ENCODE peak calls at places on chromosomes 4 and X, in eight cellular contexts. M, Q, T, V, H, W, E and F are unnamed samples.

GRCh38 chr4:182645511-182645910 is 271.7 kb downstream of the DCTD start:
- DNase-seq in V (no peak), W (no peak), M (no peak), E (no peak), H (no peak), T (no peak), Q (no peak), F (no peak)

GRCh38 chr4:81802308-81802846 is 330.7 kb upstream of the RASGEF1B start:
- DNase-seq in V (no peak), W (no peak), E (no peak), Q (no peak), M (no peak), T (no peak), H (no peak), F (no peak)

GRCh38 chr4:82017680-82018079 is 356.1 kb downstream of the HNRNPD start:
- DNase-seq in E (no peak), H (peak), M (no peak), Q (no peak), W (no peak), V (no peak), T (no peak), F (no peak)

GRCh38 chrX:130990723-130991122 is 67.4 kb upstream of the ARHGAP36 start:
- DNase-seq in V (no peak), W (no peak), Q (no peak), E (no peak), H (no peak), T (no peak), M (no peak), F (no peak)

GRCh38 chrX:114766541-114766940 is 182.7 kb downstream of the HTR2C start:
- DNase-seq in W (no peak), T (no peak), M (no peak), H (no peak), E (no peak), V (no peak), Q (no peak), F (no peak)

GRCh38 chr4:120156115-120156718 is 89.6 kb upstream of the MAD2L1 start:
- DNase-seq in H (peak), V (peak), E (peak), T (peak), Q (no peak), M (no peak), W (no peak), F (no peak)

GRCh38 chr4:169209388-169209883 is 61.3 kb downstream of the SH3RF1 start:
- DNase-seq in V (no peak), Q (no peak), H (no peak), W (no peak), M (no peak), T (no peak), E (no peak), F (no peak)

GRCh38 chrX:57366430-57366829 is 79.9 kb downstream of the FAAH2 start:
- DNase-seq in E (no peak), M (peak), Q (no peak), W (no peak), T (no peak), V (no peak), H (no peak), F (no peak)

GRCh38 chr4:13476915-13477314 is 7.2 kb downstream of the RAB28 start:
- DNase-seq in E (peak), T (no peak), W (no peak), Q (peak), H (no peak), V (no peak), M (no peak), F (no peak)

GRCh38 chr4:186067757-186068385 is 1.1 kb upstream of the TLR3 start:
- DNase-seq in E (peak), T (peak), M (peak), Q (peak), W (no peak), V (no peak), H (peak), F (peak)

GRCh38 chr4:2065106-2065930 is 6.2 kb downstream of the NAT8L start:
- DNase-seq in T (no peak), W (no peak), V (no peak), Q (no peak), M (no peak), E (no peak), H (no peak), F (no peak)

GRCh38 chr4:151233600-151233999 is 43.4 kb upstream of the PRSS48 start:
- DNase-seq in E (no peak), T (no peak), H (no peak), W (no peak), M (no peak), V (no peak), Q (no peak), F (no peak)

GRCh38 chrX:111917591-111917990 is 41.6 kb downstream of the TRPC5OS start:
- DNase-seq in Q (no peak), T (no peak), E (no peak), V (no peak), W (no peak), M (no peak), H (no peak), F (no peak)

GRCh38 chrX:39955621-39956020 is 142.1 kb downstream of the BCOR start:
- DNase-seq in M (no peak), T (no peak), W (no peak), Q (no peak), V (no peak), H (no peak), E (no peak), F (no peak)

GRCh38 chrX:38379088-38379487 is 26.7 kb downstream of the OTC start:
- DNase-seq in W (no peak), Q (no peak), H (no peak), M (no peak), V (no peak), E (no peak), T (no peak), F (no peak)

GRCh38 chr4:23904639-23905061 is 14.8 kb upstream of the PPARGC1A start:
- DNase-seq in E (no peak), W (no peak), T (no peak), M (no peak), V (no peak), Q (no peak), H (no peak), F (no peak)

GRCh38 chrX:106951230-106951629 is 31.0 kb downstream of the CLDN2 start:
- DNase-seq in H (no peak), W (no peak), V (no peak), Q (no peak), T (no peak), M (no peak), E (no peak), F (no peak)

GRCh38 chr4:75995727-75996126 is 5.0 kb upstream of the SDAD1 start:
- DNase-seq in T (no peak), H (no peak), Q (peak), W (no peak), E (peak), V (no peak), M (no peak), F (no peak)

GRCh38 chrX:67692246-67692645 is 148.4 kb downstream of the AR start:
- DNase-seq in M (no peak), V (no peak), H (no peak), Q (peak), E (peak), W (no peak), T (no peak), F (no peak)

GRCh38 chr4:73499996-73500765 is 18.6 kb downstream of the AFM start:
- DNase-seq in E (no peak), V (no peak), W (no peak), Q (peak), M (no peak), H (no peak), T (no peak), F (no peak)

GRCh38 chr4:87067120-87067885 is 132.5 kb downstream of the AFF1 start:
- DNase-seq in W (no peak), M (no peak), H (no peak), E (no peak), Q (no peak), T (no peak), V (no peak), F (no peak)

GRCh38 chr4:40918330-40918729 is 168.6 kb downstream of the NSUN7 start:
- DNase-seq in T (peak), H (no peak), W (no peak), V (peak), E (peak), M (peak), Q (peak), F (peak)

GRCh38 chrX:49171752-49172279 is at the start of gene PLP2:
- DNase-seq in T (no peak), W (no peak), V (peak), E (no peak), Q (peak), M (peak), H (no peak), F (peak)

GRCh38 chr4:187413564-187414358 is 581.8 kb upstream of the ZFP42 start:
- DNase-seq in T (no peak), H (no peak), V (no peak), W (no peak), E (no peak), M (no peak), Q (no peak), F (no peak)

GRCh38 chr4:109389367-109390118 is 44.1 kb upstream of the SEC24B start:
- DNase-seq in T (no peak), E (no peak), V (no peak), Q (no peak), M (no peak), W (no peak), H (no peak), F (no peak)

GRCh38 chrX:38233891-38234807 is 13.5 kb upstream of the SRPX start:
- DNase-seq in W (no peak), V (no peak), H (no peak), M (no peak), Q (peak), T (peak), E (peak), F (peak)

GRCh38 chr4:108097990-108098553 is 70.7 kb downstream of the LEF1 start:
- DNase-seq in V (no peak), E (no peak), Q (no peak), H (no peak), T (no peak), M (no peak), W (no peak), F (no peak)

GRCh38 chrX:64192673-64193072 is 12.8 kb downstream of the AMER1 start:
- DNase-seq in H (no peak), Q (no peak), W (no peak), T (no peak), M (peak), E (no peak), V (no peak), F (no peak)

GRCh38 chr4:15336410-15337184 is 91.2 kb upstream of the C1QTNF7 start:
- DNase-seq in M (no peak), Q (peak), H (peak), W (no peak), T (no peak), E (no peak), V (no peak), F (no peak)

GRCh38 chr4:125550769-125551168 is 236.0 kb downstream of the FAT4 start:
- DNase-seq in Q (no peak), T (no peak), E (no peak), H (no peak), W (no peak), V (no peak), M (no peak), F (no peak)

GRCh38 chr4:169912996-169913395 is 113.2 kb downstream of the MFAP3L start:
- DNase-seq in V (no peak), M (no peak), H (no peak), W (no peak), Q (no peak), E (no peak), T (no peak), F (no peak)

GRCh38 chr4:173797296-173797695 is 267.3 kb upstream of the HAND2 start:
- DNase-seq in Q (no peak), V (no peak), M (no peak), T (no peak), H (no peak), W (no peak), E (no peak), F (no peak)

GRCh38 chr4:107138433-107138832 is 102.3 kb upstream of the DKK2 start:
- DNase-seq in Q (no peak), T (no peak), W (no peak), E (no peak), M (no peak), V (no peak), H (no peak), F (no peak)

GRCh38 chr4:133996431-133997121 is 205.0 kb downstream of the PABPC4L start:
- DNase-seq in W (no peak), E (no peak), V (no peak), H (no peak), M (no peak), T (no peak), Q (no peak), F (no peak)

GRCh38 chrX:135973025-135973547 is 702 bp downstream of the MMGT1 start:
- DNase-seq in E (no peak), Q (peak), V (no peak), H (no peak), M (no peak), W (no peak), T (peak), F (peak)

GRCh38 chrX:107716816-107717700 is 58.5 kb downstream of the TSC22D3 start:
- DNase-seq in V (no peak), E (peak), M (peak), W (peak), H (no peak), Q (peak), T (peak), F (peak)

GRCh38 chrX:38939067-38939466 is 137.8 kb downstream of the MID1IP1 start:
- DNase-seq in T (peak), V (no peak), H (no peak), Q (no peak), M (no peak), W (no peak), E (no peak), F (peak)